ENCODE peak calls at places on chromosomes 7 and 10, in four cellular contexts. L, B, A and O are unnamed samples.

GRCh38 chr10:50431791-50432190 is 180.5 kb upstream of the ASAH2 start:
- DNase-seq in A (peak), B (no peak), L (peak), O (no peak)

GRCh38 chr10:591646-592045 is 97.8 kb downstream of the DIP2C start:
- DNase-seq in B (no peak), L (no peak), A (no peak), O (no peak)

GRCh38 chr10:92691591-92692084 is 1.9 kb downstream of the HHEX start:
- DNase-seq in A (no peak), L (no peak), B (no peak), O (no peak)

GRCh38 chr7:57071-57470 is 135.3 kb upstream of the FAM20C start:
- DNase-seq in B (no peak), A (no peak), L (no peak), O (no peak)

GRCh38 chr7:256461-256940 is 33.5 kb upstream of the FOXL3 start:
- DNase-seq in L (no peak), B (no peak), A (no peak), O (no peak)

GRCh38 chr7:54719974-54720373 is 39.0 kb downstream of the SEC61G start:
- DNase-seq in B (no peak), A (no peak), L (no peak), O (no peak)

GRCh38 chr10:96618648-96619047 is 31.8 kb upstream of the TM9SF3 start:
- DNase-seq in A (peak), L (no peak), B (no peak), O (no peak)

GRCh38 chr7:6533893-6534804 is 17.1 kb downstream of the GRID2IP start:
- DNase-seq in L (peak), B (no peak), A (no peak), O (no peak)

GRCh38 chr10:35421553-35422178 is 85.4 kb downstream of the CCNY start:
- DNase-seq in A (peak), B (no peak), L (no peak), O (peak)

GRCh38 chr7:103316378-103316941 is 19.2 kb downstream of the PMPCB start:
- DNase-seq in A (no peak), B (no peak), L (no peak), O (no peak)

GRCh38 chr10:112792487-112793196 is 157.4 kb upstream of the TCF7L2 start:
- DNase-seq in A (peak), L (no peak), B (no peak), O (no peak)

GRCh38 chr7:151028131-151028947 is at the start of gene ABCB8:
- DNase-seq in A (peak), B (peak), L (peak), O (peak)

GRCh38 chr10:76071638-76072317 is 640.4 kb downstream of the LRMDA start:
- DNase-seq in L (no peak), A (no peak), B (no peak), O (peak)

GRCh38 chr7:50142421-50143113 is 49.5 kb upstream of the ZPBP start:
- DNase-seq in A (peak), L (peak), B (no peak), O (no peak)

GRCh38 chr10:70505908-70506307 is 27.3 kb downstream of the PALD1 start:
- DNase-seq in A (no peak), L (no peak), B (no peak), O (no peak)

GRCh38 chr7:7136423-7136822 is 45.9 kb upstream of the C1GALT1 start:
- DNase-seq in L (peak), A (peak), B (no peak), O (no peak)

GRCh38 chr10:103618575-103619423 is 125.3 kb downstream of the NEURL1 start:
- DNase-seq in A (peak), B (no peak), L (no peak), O (no peak)

GRCh38 chr10:58555930-58556311 is 43.2 kb downstream of the BICC1 start:
- DNase-seq in B (no peak), L (no peak), A (no peak), O (no peak)

GRCh38 chr10:103044942-103045489 is 126.9 kb downstream of the CNNM2 start:
- DNase-seq in L (no peak), B (no peak), A (peak), O (peak)

GRCh38 chr10:60123172-60123571 is 216.8 kb upstream of the CCDC6 start:
- DNase-seq in B (no peak), A (peak), L (no peak), O (no peak)

GRCh38 chr10:19816420-19817250 is at the start of gene PLXDC2:
- DNase-seq in L (peak), A (peak), B (no peak), O (no peak)

GRCh38 chr10:43218951-43219837 is 47.7 kb downstream of the RASGEF1A start:
- DNase-seq in B (no peak), A (no peak), L (no peak), O (no peak)

GRCh38 chr10:86003201-86003621 is 363.4 kb downstream of the GRID1 start:
- DNase-seq in A (no peak), B (no peak), L (no peak), O (no peak)

GRCh38 chr7:157687158-157687557 is 350.4 kb downstream of the DNAJB6 start:
- DNase-seq in B (no peak), L (no peak), A (no peak), O (no peak)

GRCh38 chr7:78083466-78084120 is 285.0 kb downstream of the PHTF2 start:
- DNase-seq in A (no peak), L (no peak), B (no peak), O (no peak)

GRCh38 chr7:2425749-2426148 is 22.3 kb downstream of the CHST12 start:
- DNase-seq in A (no peak), B (no peak), L (no peak), O (no peak)

GRCh38 chr7:2433713-2434550 is 30.5 kb downstream of the CHST12 start:
- DNase-seq in B (no peak), A (no peak), L (no peak), O (no peak)

GRCh38 chr7:2432910-2433712 is 29.7 kb downstream of the CHST12 start:
- DNase-seq in B (no peak), A (no peak), L (no peak), O (no peak)

GRCh38 chr7:2436341-2437104 is 33.1 kb downstream of the CHST12 start:
- DNase-seq in B (no peak), A (no peak), L (no peak), O (no peak)

DNA sequence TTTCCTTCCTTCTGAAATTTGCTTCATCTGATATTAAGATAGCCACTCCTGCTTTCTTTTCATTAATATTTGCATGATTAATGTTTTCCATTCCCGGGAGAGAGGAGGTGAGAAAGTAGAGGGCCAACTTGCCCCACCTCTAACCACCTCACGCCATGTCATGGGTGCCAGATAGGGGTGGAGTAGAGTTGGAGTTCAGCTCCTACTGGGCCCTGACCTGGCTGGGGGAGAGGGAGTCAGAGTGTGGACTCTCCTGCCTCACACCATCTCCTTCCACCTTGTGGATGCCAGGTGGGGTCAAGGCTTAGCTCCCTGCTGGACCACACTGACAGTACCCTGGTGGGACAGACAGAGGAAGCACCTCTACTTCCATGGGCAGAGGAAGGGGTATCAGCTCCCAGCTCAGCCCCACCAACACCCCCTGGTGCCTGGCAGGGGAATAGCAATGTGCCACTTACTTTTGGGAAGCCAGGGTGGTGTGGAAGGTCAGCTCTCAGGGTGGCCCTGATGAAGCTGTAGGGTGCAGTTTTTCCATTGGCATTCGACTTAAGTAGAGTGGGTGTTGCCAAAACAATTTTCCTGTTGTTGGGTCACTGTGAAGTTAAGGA is 28.0 kb downstream of the CHST12 start:
- DNase-seq in A (no peak), L (no peak), B (peak), O (no peak)
- TF ChIP-seq CTCF in A (peak), L (peak), B (peak), O (peak)

DNA sequence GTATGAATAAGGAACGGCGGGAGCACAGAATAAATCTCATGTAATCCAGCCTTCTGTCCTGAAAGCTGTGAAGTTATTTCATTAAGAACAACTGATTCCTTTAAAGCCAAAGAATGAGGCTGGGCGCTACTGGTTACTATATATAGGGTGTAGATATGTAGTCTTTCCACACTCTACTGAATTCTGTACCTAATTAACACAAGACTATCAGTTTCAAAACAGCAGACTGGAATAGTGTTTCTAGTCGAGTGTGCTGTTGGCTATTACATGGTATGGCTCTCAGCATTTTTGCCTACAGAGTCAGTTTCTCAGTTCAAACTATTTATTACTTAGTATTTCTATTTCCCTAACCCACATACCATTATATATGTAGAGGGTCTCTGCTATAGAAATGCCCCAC is 163.3 kb downstream of the THSD7A start:
- DNase-seq in B (no peak), L (no peak), A (no peak), O (no peak)
- H3K4me3 ChIP-seq in B (no peak), L (no peak), A (no peak), O (no peak)

DNA sequence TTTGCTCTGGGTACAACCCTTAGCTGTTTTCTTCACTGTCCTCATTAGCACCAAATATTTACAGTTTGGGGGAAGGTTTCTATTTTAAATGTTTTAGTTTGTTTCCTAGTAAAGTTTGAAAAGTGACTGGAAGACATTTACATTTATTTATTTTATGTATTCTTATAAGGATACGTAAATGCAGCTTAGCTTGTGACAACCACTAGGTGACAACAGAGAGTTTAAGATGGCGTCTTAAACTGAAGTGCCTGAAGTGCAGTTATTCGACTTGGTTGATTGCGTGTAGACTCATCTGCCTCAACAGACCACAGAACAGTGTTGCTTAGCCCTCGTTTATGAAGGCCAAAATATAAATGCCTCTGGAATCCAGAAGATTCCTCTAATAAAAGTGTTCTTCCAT is 378.2 kb upstream of the MYO3A start:
- DNase-seq in B (no peak), A (no peak), L (no peak), O (no peak)
- TF ChIP-seq CTCF in B (no peak), A (no peak), L (no peak), O (no peak)

GRCh38 chr10:52774600-52775106 is 2.1 kb upstream of the MBL2 start:
- DNase-seq in B (no peak), L (no peak), A (no peak), O (no peak)
- H3K4me3 ChIP-seq in B (no peak), L (no peak), A (no peak), O (no peak)

GRCh38 chr7:82677064-82677463 is 233.5 kb upstream of the CACNA2D1 start:
- DNase-seq in B (no peak), A (no peak), L (no peak), O (no peak)
- TF ChIP-seq CTCF in B (no peak), A (no peak), L (no peak), O (no peak)

DNA sequence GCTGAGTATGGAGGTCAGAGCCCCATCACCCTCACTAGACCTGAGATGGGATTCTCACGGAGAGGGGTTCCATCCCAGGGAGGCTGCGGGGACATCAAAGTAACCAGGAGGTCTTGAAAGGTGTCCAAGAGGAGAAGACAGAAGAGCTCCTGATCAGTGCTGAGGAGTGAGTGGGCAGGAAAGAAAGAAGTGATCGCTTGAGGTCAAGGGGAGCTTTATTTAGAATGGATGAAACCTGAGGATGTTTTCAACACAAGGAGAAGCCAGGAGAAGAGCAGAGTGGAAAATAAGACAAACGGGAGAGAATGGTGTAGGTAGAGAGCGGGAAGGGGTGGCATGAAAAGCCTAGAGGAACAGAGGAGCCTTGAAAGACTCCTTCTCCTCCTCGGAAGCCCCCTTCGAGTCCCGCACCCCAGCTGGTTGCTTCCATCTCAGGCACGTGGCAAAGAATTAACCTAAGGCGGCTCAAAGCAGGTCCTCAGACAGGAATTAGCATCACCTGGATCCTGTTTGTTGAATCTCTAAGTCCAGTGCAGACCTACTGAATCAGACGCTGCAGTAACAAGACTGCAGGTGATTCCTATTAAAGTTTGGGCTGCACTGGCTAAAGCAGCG is 5.8 kb downstream of the SVIL start:
- DNase-seq in A (no peak), B (no peak), L (no peak), O (no peak)
- H3K4me3 ChIP-seq in A (no peak), B (no peak), L (no peak), O (no peak)

DNA sequence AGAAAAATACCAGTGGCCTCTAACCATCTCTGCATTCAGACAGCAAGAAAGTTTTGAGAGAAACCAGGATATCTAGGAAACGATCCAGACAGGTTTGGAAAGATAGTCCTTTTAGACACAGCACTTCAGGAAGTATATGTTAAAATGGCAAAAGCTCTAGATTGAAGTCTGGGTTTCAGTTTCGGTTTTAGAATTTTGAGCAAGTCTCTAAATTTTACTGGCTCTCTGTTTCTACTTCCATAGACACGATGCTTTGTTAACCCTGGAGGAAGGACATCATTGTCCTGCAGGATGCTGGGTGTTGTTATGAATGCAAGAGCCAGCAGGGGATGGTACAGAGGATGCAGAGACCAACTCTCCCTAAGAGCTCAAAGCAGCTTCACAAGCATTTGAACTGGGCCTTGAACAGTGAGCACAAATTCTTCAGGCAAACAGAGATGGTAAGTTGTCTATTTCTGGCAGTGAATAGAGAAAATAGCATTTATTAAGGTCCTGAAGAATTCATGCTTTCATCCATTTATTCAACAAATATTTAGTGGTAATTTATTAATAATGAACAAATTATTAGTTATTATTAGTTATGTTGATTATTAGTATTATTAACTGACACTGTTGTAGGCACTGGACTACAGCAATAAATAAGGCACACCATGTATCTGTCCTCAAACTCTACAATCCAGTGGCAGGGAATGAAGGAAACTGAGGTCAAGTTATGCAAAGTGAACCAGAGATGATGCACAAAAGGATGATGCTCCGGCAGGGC is 152.7 kb upstream of the NRP1 start:
- DNase-seq in L (peak), A (peak), B (no peak), O (no peak)
- TF ChIP-seq CTCF in L (no peak), A (peak), B (no peak), O (peak)

DNA sequence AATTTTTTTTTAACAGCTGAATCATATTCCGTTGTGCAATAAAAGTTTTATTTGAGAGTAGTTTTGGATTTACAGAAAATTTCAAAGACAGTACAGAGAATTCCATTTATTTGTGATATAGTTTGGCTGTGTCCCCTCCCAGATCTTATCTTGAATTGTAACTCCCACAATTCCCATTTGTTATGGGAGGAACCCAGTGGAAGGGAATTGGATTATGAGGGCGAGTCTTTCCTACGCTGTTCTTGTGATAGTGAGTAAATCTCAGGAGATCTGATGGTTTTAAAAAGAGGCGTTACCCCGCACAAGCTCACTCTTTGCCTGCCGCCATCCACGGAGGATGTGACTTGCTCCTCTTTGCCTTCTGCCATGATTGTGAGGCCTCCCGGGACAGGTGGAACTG is 228.0 kb upstream of the MAGI2 start:
- DNase-seq in A (no peak), L (no peak), B (no peak), O (no peak)
- H3K4me3 ChIP-seq in A (no peak), L (no peak), B (no peak), O (no peak)